ENCODE peak calls at places on chromosomes 7 and 10, in seven cellular contexts. M is endothelial cell of umbilical vein, V is hepatocyte, G is MM.1S, K is right cardiac atrium, X is gastrocnemius medialis, W is brain microvascular endothelial cell. Y is an unnamed sample.

GRCh38 chr7:105073143-105073542 is 59.1 kb downstream of the KMT2E start:
- DNase-seq in K (no peak), V (no peak), X (no peak), M (no peak), G (no peak), W (no peak), Y (no peak)

GRCh38 chr10:62244785-62245595 is 23.7 kb downstream of the RTKN2 start:
- DNase-seq in W (peak; percentile 77), G (peak; percentile 70), K (no peak), M (peak; percentile 86), V (peak; percentile 77), X (peak; percentile 41), Y (peak; percentile 23)

GRCh38 chr10:34762156-34762555 is 52.9 kb downstream of the PARD3 start:
- DNase-seq in M (no peak), V (no peak), W (no peak), G (no peak), X (no peak), K (no peak), Y (no peak)

GRCh38 chr7:510782-511281 is 8.8 kb downstream of the PDGFA start:
- DNase-seq in V (no peak), K (peak; percentile 8), M (no peak), W (no peak), X (no peak), G (no peak), Y (no peak)

GRCh38 chr10:48614481-48615383 is 9.9 kb upstream of the ARHGAP22 start:
- DNase-seq in V (no peak), W (no peak), X (no peak), G (peak; percentile 65), K (no peak), M (peak; percentile 18), Y (no peak)

GRCh38 chr10:51063659-51064535 is 10.4 kb upstream of the PRKG1 start:
- DNase-seq in M (peak; percentile 62), V (peak; percentile 47), W (no peak), X (no peak), K (no peak), G (peak; percentile 43), Y (no peak)

GRCh38 chr7:151114151-151115090 is 28.1 kb downstream of the AGAP3 start:
- DNase-seq in M (no peak), V (peak; percentile 63), X (no peak), W (no peak), K (no peak), G (no peak), Y (no peak)

GRCh38 chr10:100866575-100867098 is 46.1 kb upstream of the SLF2 start:
- DNase-seq in X (no peak), W (no peak), K (no peak), M (no peak), V (no peak), G (no peak), Y (no peak)

GRCh38 chr10:26741368-26741767 is 43.9 kb downstream of the PDSS1 start:
- DNase-seq in G (no peak), W (no peak), K (no peak), M (no peak), X (no peak), V (no peak), Y (no peak)

GRCh38 chr7:84510501-84510900 is 315.9 kb upstream of the SEMA3A start:
- DNase-seq in X (no peak), K (no peak), V (no peak), W (no peak), G (no peak), M (peak; percentile 11), Y (no peak)

GRCh38 chr7:55545496-55545895 is 26.8 kb downstream of the VOPP1 start:
- DNase-seq in V (no peak), X (peak; percentile 69), M (no peak), W (peak; percentile 45), G (no peak), K (no peak), Y (peak; percentile 61)

GRCh38 chr10:69125554-69125953 is 1.6 kb downstream of the VPS26A start:
- DNase-seq in W (no peak), M (no peak), G (no peak), X (no peak), K (no peak), V (no peak), Y (no peak)
- H3K4me3 ChIP-seq in W (peak overlapping the region; percentile 87), M (peak overlapping the region; percentile 38), G (peak overlapping the region; percentile 68), X (peak overlapping the region; percentile 90), K (peak overlapping the region; percentile 92), V (peak overlapping the region; percentile 95), Y (peak overlapping the region; percentile 89)

GRCh38 chr10:102781921-102782542 is 38.3 kb downstream of the WBP1L start:
- DNase-seq in V (no peak), W (no peak), K (no peak), M (peak; percentile 83), G (peak; percentile 89), X (peak; percentile 74), Y (peak; percentile 4)

GRCh38 chr10:102781089-102781920 is 37.6 kb downstream of the WBP1L start:
- DNase-seq in X (peak; percentile 68), W (no peak), G (peak; percentile 92), K (peak; percentile 45), V (peak; percentile 32), M (peak; percentile 54), Y (no peak)

GRCh38 chr10:102780246-102780645 is 36.5 kb downstream of the WBP1L start:
- DNase-seq in G (no peak), V (no peak), W (no peak), X (no peak), M (no peak), K (no peak), Y (no peak)

GRCh38 chr10:102783541-102783930 is 39.8 kb downstream of the WBP1L start:
- DNase-seq in X (no peak), K (no peak), M (no peak), V (no peak), G (no peak), W (no peak), Y (no peak)

DNA sequence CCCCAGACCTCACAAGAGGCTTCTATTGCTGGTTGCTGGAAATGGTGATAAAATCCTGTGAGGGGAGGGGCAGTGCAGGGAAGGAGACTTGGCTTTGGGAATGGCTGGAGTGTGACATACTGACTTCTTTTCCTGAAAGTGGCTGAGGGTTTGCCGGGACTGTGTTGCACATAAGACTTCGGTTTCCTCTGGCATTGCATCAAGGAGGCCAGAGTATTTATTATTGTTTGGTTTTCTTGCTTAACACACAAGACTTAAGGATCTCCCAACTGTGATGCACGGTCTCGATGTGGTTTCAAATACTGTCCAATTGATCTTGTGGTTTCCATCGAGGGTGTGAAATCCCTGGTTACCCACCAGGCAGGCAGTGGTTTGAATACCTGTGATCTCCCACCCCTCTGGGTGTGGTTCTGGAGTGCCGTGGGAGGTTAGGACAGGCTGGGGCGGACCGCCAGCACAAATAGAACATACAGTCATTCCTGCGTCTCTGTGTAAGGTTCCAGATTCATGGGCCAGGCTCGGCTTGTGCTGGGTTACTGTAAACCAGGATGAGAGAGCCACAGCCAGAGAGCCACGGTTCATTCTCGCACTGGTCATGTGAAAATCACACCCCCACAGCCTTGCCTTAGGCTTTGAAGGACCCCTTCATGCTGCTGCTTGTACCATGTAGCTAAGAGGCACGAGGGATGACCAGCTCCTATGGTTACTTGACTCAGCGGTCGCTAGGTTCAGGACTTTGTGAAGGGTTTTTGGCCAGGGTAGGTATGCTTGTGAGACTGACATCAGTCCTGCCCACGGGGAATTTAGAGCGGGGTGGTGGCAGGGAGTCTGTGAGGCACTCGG is 39.2 kb downstream of the WBP1L start:
- DNase-seq in K (peak; percentile 85), M (peak; percentile 97), G (no peak), X (peak; percentile 96), V (peak; percentile 32), W (peak; percentile 85), Y (peak; percentile 80)
- H3K4me3 ChIP-seq in K (no peak overlapping the region), M (no peak overlapping the region), G (peak overlapping the region; percentile 15), X (peak overlapping the region; percentile 78), V (no peak overlapping the region), W (peak overlapping the region; percentile 9), Y (no peak overlapping the region)

GRCh38 chr10:33665512-33665911 is 331.0 kb upstream of the NRP1 start:
- DNase-seq in G (no peak), X (no peak), M (no peak), K (no peak), W (peak; percentile 31), V (no peak), Y (no peak)

GRCh38 chr10:33660329-33660728 is 325.9 kb upstream of the NRP1 start:
- DNase-seq in K (no peak), G (no peak), X (no peak), M (no peak), W (no peak), V (no peak), Y (no peak)

GRCh38 chr10:33657913-33658312 is 323.4 kb upstream of the NRP1 start:
- DNase-seq in K (no peak), W (no peak), G (no peak), M (no peak), V (no peak), X (no peak), Y (no peak)

GRCh38 chr10:33664070-33664469 is 329.6 kb upstream of the NRP1 start:
- DNase-seq in V (no peak), G (no peak), W (no peak), K (no peak), X (no peak), M (no peak), Y (no peak)

DNA sequence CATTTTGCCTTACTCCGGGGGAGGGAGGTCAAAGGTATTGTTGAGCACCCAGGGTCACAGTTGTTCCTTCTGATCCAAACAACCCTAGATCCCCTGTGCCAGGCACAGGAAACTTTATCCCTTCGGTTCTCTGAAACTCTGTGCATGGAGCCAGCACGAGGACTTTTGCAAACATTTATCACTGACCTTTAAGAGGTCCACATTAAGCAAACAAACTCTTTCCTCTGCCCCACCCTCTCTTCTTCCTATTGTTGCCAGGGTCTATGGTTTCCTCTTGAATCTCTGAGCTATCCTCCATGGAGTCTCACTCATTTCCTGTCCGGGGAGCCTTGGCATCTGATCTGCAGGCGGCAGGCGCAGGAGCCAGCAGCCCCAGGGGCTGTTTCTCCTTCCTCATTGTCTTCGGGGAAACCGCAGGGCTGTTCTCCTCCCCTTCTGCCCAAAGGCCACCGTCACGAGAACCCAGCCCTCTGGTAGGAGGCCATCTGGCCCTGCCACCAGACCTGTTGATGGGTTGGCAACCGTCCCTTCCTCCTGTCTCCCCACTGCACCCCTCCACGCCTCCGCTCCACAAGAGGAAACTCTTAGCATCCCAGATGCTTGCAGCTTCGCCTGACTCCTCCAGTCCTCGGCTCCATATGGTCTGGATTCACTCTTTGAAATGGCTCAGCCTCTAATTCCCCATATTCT is 327.3 kb upstream of the NRP1 start:
- DNase-seq in M (peak; percentile 54), W (peak; percentile 16), X (peak; percentile 66), G (no peak), V (peak; percentile 9), K (peak; percentile 76), Y (peak; percentile 92)
- H3K4me3 ChIP-seq in M (no peak overlapping the region), W (no peak overlapping the region), X (peak overlapping the region; percentile 14), G (no peak overlapping the region), V (no peak overlapping the region), K (no peak overlapping the region), Y (no peak overlapping the region)

GRCh38 chr10:125035588-125036298 is 93.8 kb downstream of the ZRANB1 start:
- DNase-seq in K (peak; percentile 13), G (no peak), W (no peak), V (no peak), M (no peak), X (no peak), Y (no peak)

GRCh38 chr10:125039354-125039769 is 97.4 kb downstream of the ZRANB1 start:
- DNase-seq in M (no peak), G (no peak), W (no peak), K (no peak), X (no peak), V (no peak), Y (no peak)

GRCh38 chr10:125038637-125039036 is 96.7 kb downstream of the ZRANB1 start:
- DNase-seq in K (peak; percentile 52), W (no peak), X (peak; percentile 90), G (peak; percentile 9), V (no peak), M (no peak), Y (peak; percentile 39)

GRCh38 chr10:125035136-125035535 is 93.2 kb downstream of the ZRANB1 start:
- DNase-seq in W (peak; percentile 91), K (no peak), G (no peak), M (peak; percentile 55), X (no peak), V (no peak), Y (no peak)

GRCh38 chr10:125037145-125037544 is 95.2 kb downstream of the ZRANB1 start:
- DNase-seq in X (peak; percentile 84), M (no peak), W (peak; percentile 87), K (no peak), G (no peak), V (peak; percentile 77), Y (peak; percentile 43)
- H3K4me3 ChIP-seq in X (no peak overlapping the region), M (no peak overlapping the region), W (no peak overlapping the region), K (no peak overlapping the region), G (no peak overlapping the region), V (no peak overlapping the region), Y (no peak overlapping the region)

Y was measured in MG63.